ENCODE peak calls at places on chromosomes 7 and 10, in seven cellular contexts. W is IMR-90, D is neuronal stem cell, T is H9, O is mesendoderm, Q is trophoblast cell, L is H1. Y is an unnamed sample.

GRCh38 chr7:52959878-52960660 is 75.4 kb upstream of the POM121L12 start:
- DNase-seq in Q (peak; percentile 75), W (no peak), D (no peak), T (no peak), O (peak; percentile 34), L (no peak), Y (peak; percentile 6)

GRCh38 chr10:72145657-72146450 is 57.5 kb upstream of the SPOCK2 start:
- DNase-seq in O (peak; percentile 93), D (peak; percentile 44), W (no peak), Q (no peak), T (peak; percentile 40), L (no peak), Y (no peak)

GRCh38 chr7:31000161-31000693 is 36.5 kb downstream of the GHRHR start:
- DNase-seq in W (no peak), T (no peak), L (no peak), O (peak; percentile 45), D (no peak), Q (no peak), Y (no peak)

GRCh38 chr10:111874586-111874985 is 309.0 kb downstream of the GPAM start:
- DNase-seq in W (no peak), T (no peak), D (no peak), O (no peak), Q (no peak), L (no peak), Y (no peak)

GRCh38 chr10:31479752-31480151 is 160.7 kb downstream of the ZEB1 start:
- DNase-seq in Q (no peak), T (no peak), D (no peak), L (no peak), O (no peak), W (peak; percentile 6), Y (no peak)

GRCh38 chr7:45930967-45931366 is 9.9 kb upstream of the IGFBP3 start:
- DNase-seq in Q (no peak), T (no peak), D (no peak), L (no peak), O (no peak), W (no peak), Y (no peak)

GRCh38 chr7:45162311-45162845 is 4.8 kb downstream of the RAMP3 start:
- DNase-seq in Q (no peak), D (no peak), O (no peak), T (no peak), W (no peak), L (no peak), Y (no peak)

GRCh38 chr10:81696609-81697388 is 178.2 kb upstream of the NRG3 start:
- DNase-seq in Q (no peak), O (peak; percentile 69), W (no peak), T (peak; percentile 79), D (no peak), L (peak; percentile 34), Y (no peak)

GRCh38 chr10:29356931-29357330 is 68.1 kb downstream of the LYZL1 start:
- DNase-seq in L (no peak), D (no peak), T (no peak), O (no peak), W (no peak), Q (peak; percentile 95), Y (no peak)

GRCh38 chr7:101058355-101058754 is 26.9 kb upstream of the TRIM56 start:
- DNase-seq in D (peak; percentile 74), L (no peak), O (peak; percentile 71), T (peak; percentile 77), Q (peak; percentile 48), W (peak; percentile 50), Y (peak; percentile 63)

GRCh38 chr7:26091933-26092332 is 60.1 kb upstream of the NFE2L3 start:
- DNase-seq in L (no peak), T (no peak), D (no peak), Q (no peak), O (peak; percentile 82), W (peak; percentile 13), Y (peak; percentile 22)

GRCh38 chr7:36943591-36944430 is 219.5 kb upstream of the AOAH start:
- DNase-seq in Q (no peak), W (no peak), L (no peak), T (no peak), D (no peak), O (no peak), Y (no peak)

GRCh38 chr10:11284291-11285085 is 266.8 kb downstream of the CELF2 start:
- DNase-seq in W (no peak), T (no peak), L (no peak), Q (no peak), O (no peak), D (no peak), Y (no peak)

GRCh38 chr10:79038841-79039201 is 29.9 kb upstream of the ZMIZ1 start:
- DNase-seq in W (peak; percentile 32), L (no peak), O (peak; percentile 84), Q (no peak), T (peak; percentile 76), D (peak; percentile 44), Y (peak; percentile 37)

GRCh38 chr7:116628971-116629586 is 42.9 kb upstream of the MET start:
- DNase-seq in O (no peak), L (no peak), Q (no peak), T (no peak), W (peak; percentile 13), D (no peak), Y (no peak)

GRCh38 chr7:117995850-117996650 is 122.8 kb upstream of the CTTNBP2 start:
- DNase-seq in T (no peak), O (no peak), D (no peak), Q (no peak), L (no peak), W (peak; percentile 5), Y (no peak)

GRCh38 chr7:5351508-5352265 is 68.9 kb downstream of the SLC29A4 start:
- DNase-seq in D (no peak), T (no peak), O (no peak), Q (no peak), W (peak; percentile 21), L (no peak), Y (no peak)

GRCh38 chr7:104207348-104207730 is 474 bp downstream of the ORC5 start:
- DNase-seq in T (no peak), D (no peak), W (peak; percentile 12), Q (no peak), O (peak; percentile 32), L (no peak), Y (peak; percentile 44)

GRCh38 chr10:101227765-101228681 is 1.2 kb downstream of the LBX1 start:
- DNase-seq in D (no peak), W (no peak), O (peak; percentile 76), Q (no peak), T (peak; percentile 74), L (no peak), Y (no peak)

GRCh38 chr7:544528-545221 is 25.0 kb upstream of the PDGFA start:
- DNase-seq in L (no peak), T (no peak), W (no peak), D (no peak), O (no peak), Q (no peak), Y (no peak)

GRCh38 chr7:38222481-38223096 is 44.5 kb downstream of the STARD3NL start:
- DNase-seq in T (no peak), D (peak; percentile 35), O (peak; percentile 69), Q (peak; percentile 2), W (peak; percentile 62), L (no peak), Y (peak; percentile 63)

GRCh38 chr7:66202380-66202779 is 2.8 kb upstream of the TPST1 start:
- DNase-seq in D (no peak), Q (no peak), W (no peak), L (no peak), T (peak; percentile 5), O (no peak), Y (no peak)

GRCh38 chr7:43698461-43699255 is 30.7 kb downstream of the COA1 start:
- DNase-seq in O (no peak), W (peak; percentile 79), T (no peak), Q (no peak), L (no peak), D (no peak), Y (no peak)

GRCh38 chr10:43140414-43140813 is 2.2 kb downstream of the CSGALNACT2 start:
- DNase-seq in Q (no peak), L (no peak), W (peak; percentile 98), T (no peak), O (no peak), D (no peak), Y (peak; percentile 96)

GRCh38 chr7:42350801-42351200 is 113.8 kb upstream of the GLI3 start:
- DNase-seq in D (no peak), Q (no peak), W (no peak), T (no peak), L (no peak), O (no peak), Y (no peak)

GRCh38 chr7:126778101-126778500 is 474.6 kb downstream of the GRM8 start:
- DNase-seq in L (no peak), W (no peak), O (peak; percentile 44), T (peak; percentile 46), Q (no peak), D (no peak), Y (no peak)

GRCh38 chr7:126780993-126781392 is 471.7 kb downstream of the GRM8 start:
- DNase-seq in T (no peak), L (no peak), D (no peak), O (no peak), W (no peak), Q (no peak), Y (no peak)

GRCh38 chr7:126783613-126784012 is 469.1 kb downstream of the GRM8 start:
- DNase-seq in L (no peak), W (no peak), O (no peak), D (no peak), T (no peak), Q (no peak), Y (no peak)
- H2AK5ac ChIP-seq in L (no peak overlapping the region), W (no peak overlapping the region), O (no peak overlapping the region), D (no peak overlapping the region), T (no peak overlapping the region), Q (no peak overlapping the region), Y (no peak overlapping the region)

GRCh38 chr10:86170255-86171153 is 196.1 kb downstream of the GRID1 start:
- DNase-seq in Q (no peak), O (no peak), W (no peak), T (no peak), D (no peak), L (no peak), Y (no peak)
- H2AK5ac ChIP-seq in Q (no peak overlapping the region), O (no peak overlapping the region), W (no peak overlapping the region), T (no peak overlapping the region), D (no peak overlapping the region), L (no peak overlapping the region), Y (no peak overlapping the region)

DNA sequence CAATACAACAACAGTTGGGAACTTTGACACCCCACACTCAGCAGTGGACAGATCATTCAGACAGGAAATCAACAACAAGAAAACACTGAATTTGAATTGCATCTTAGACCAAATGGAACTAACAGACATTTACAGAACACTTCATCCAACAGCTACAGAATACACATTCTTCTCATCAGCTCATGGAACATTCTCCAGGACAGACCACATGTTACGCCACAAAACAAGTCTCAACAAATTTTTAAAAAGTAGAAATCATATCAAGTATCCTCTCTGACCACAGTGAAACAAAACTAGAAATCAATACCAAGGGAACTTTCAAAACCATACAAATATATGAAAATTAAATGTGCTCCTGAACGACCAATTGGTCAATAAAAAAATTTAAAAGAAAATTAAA is 212.3 kb downstream of the DNAJC1 start:
- DNase-seq in Q (no peak), O (no peak), L (no peak), D (no peak), T (no peak), W (no peak), Y (no peak)
- H2AK5ac ChIP-seq in Q (no peak overlapping the region), O (no peak overlapping the region), L (no peak overlapping the region), D (no peak overlapping the region), T (no peak overlapping the region), W (no peak overlapping the region), Y (no peak overlapping the region)

DNA sequence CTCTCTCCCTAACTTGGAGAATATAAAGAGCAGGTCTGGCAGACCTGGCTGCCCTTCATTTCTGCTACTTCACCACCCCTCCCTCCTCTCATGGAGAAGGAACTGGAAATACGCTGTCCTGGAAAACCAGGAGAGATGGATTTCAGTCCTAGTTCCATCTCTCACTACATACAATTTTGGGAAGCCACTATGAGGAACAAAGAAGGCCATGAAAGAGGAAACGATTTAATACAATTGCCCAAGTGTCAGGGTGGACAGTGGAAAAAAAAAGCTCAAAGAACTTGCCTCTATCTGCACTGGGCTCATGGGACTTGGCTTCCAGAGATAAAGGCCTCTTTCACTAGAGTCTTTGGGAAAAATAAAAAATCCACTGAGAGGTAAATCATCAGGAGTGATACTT is 561.7 kb downstream of the KCNMA1 start:
- DNase-seq in W (no peak), T (no peak), Q (no peak), L (no peak), D (no peak), O (no peak), Y (no peak)
- H2AK5ac ChIP-seq in W (no peak overlapping the region), T (no peak overlapping the region), Q (no peak overlapping the region), L (no peak overlapping the region), D (no peak overlapping the region), O (no peak overlapping the region), Y (no peak overlapping the region)

Y was measured in mesenchymal stem cell.